ENCODE peak calls at places on chromosomes 11 and 22, in four cellular contexts. U, S, E and P are unnamed samples.

GRCh38 chr11:61682093-61682732 is 2.0 kb downstream of the DAGLA start:
- DNase-seq in U (no peak), S (no peak), E (peak; percentile 81), P (no peak)

GRCh38 chr11:63908631-63909491 is 8.1 kb downstream of the RCOR2 start:
- DNase-seq in S (no peak), U (no peak), E (no peak), P (no peak)

GRCh38 chr11:70746351-70746750 is 348.0 kb downstream of the CTTN start:
- DNase-seq in E (no peak), S (no peak), U (no peak), P (no peak)

GRCh38 chr11:74070713-74071506 is 62.0 kb upstream of the UCP3 start:
- DNase-seq in U (no peak), E (no peak), S (no peak), P (no peak)

GRCh38 chr11:88384678-88385015 is 47.1 kb upstream of the CTSC start:
- DNase-seq in S (no peak), E (no peak), U (no peak), P (no peak)

GRCh38 chr11:14637868-14638409 is 5.7 kb upstream of the PDE3B start:
- DNase-seq in S (no peak), E (no peak), U (no peak), P (no peak)

GRCh38 chr11:128500488-128500887 is 86.9 kb downstream of the ETS1 start:
- DNase-seq in U (no peak), E (no peak), S (no peak), P (no peak)

GRCh38 chr22:32661296-32661695 is 140.2 kb upstream of the TIMP3 start:
- DNase-seq in S (peak; percentile 74), U (peak; percentile 65), E (no peak), P (no peak)

GRCh38 chr11:73393479-73394415 is 17.5 kb downstream of the RELT start:
- DNase-seq in E (peak; percentile 77), U (peak; percentile 79), S (peak; percentile 83), P (peak; percentile 61)

GRCh38 chr22:34055525-34056200 is 135.4 kb upstream of the LARGE1 start:
- DNase-seq in E (peak; percentile 13), S (no peak), U (no peak), P (no peak)

GRCh38 chr11:79086056-79086455 is 354.8 kb downstream of the TENM4 start:
- DNase-seq in U (no peak), S (no peak), E (no peak), P (no peak)

GRCh38 chr11:69040051-69040450 is 8.7 kb upstream of the TPCN2 start:
- DNase-seq in E (no peak), S (no peak), U (no peak), P (no peak)

GRCh38 chr11:61138940-61139339 is 22.3 kb downstream of the VPS37C start:
- DNase-seq in S (no peak), U (no peak), E (no peak), P (no peak)

GRCh38 chr11:19872526-19873135 is 160.0 kb downstream of the NAV2 start:
- DNase-seq in S (no peak), U (no peak), E (no peak), P (no peak)

GRCh38 chr11:132959663-132960062 is 572.6 kb downstream of the OPCML start:
- DNase-seq in E (no peak), U (no peak), S (no peak), P (no peak)

GRCh38 chr22:34886812-34887211 is 179.1 kb upstream of the ISX start:
- DNase-seq in U (no peak), S (no peak), E (no peak), P (no peak)

GRCh38 chr22:42595434-42595833 is 19.2 kb downstream of the POLDIP3 start:
- DNase-seq in E (no peak), U (no peak), S (no peak), P (no peak)

GRCh38 chr11:6404341-6405038 is 14.2 kb downstream of the SMPD1 start:
- DNase-seq in U (no peak), S (no peak), E (no peak), P (peak; percentile 68)

GRCh38 chr11:94175545-94175944 is 46.9 kb downstream of the PANX1 start:
- DNase-seq in E (no peak), U (no peak), S (no peak), P (no peak)

GRCh38 chr11:46827995-46828394 is 18.1 kb downstream of the CKAP5 start:
- DNase-seq in U (no peak), S (no peak), E (no peak), P (no peak)

GRCh38 chr22:20433686-20434241 is 3.9 kb downstream of the SCARF2 start:
- DNase-seq in U (no peak), E (no peak), S (peak; percentile 45), P (no peak)

GRCh38 chr11:66081505-66081904 is 11.4 kb downstream of the PACS1 start:
- DNase-seq in E (peak; percentile 67), U (peak; percentile 21), S (peak; percentile 69), P (peak; percentile 48)
- H3K4me3 ChIP-seq in E (no peak overlapping the region), U (no peak overlapping the region), S (no peak overlapping the region), P (peak overlapping the region; percentile 38)

GRCh38 chr22:47600281-47600680 is 837.8 kb downstream of the TBC1D22A start:
- DNase-seq in S (no peak), E (no peak), U (no peak), P (no peak)

GRCh38 chr22:47598864-47599263 is 836.4 kb downstream of the TBC1D22A start:
- DNase-seq in S (no peak), E (no peak), U (no peak), P (no peak)

GRCh38 chr22:47601666-47602065 is 839.2 kb downstream of the TBC1D22A start:
- DNase-seq in U (no peak), E (no peak), S (no peak), P (no peak)

GRCh38 chr22:47600791-47601400 is 838.4 kb downstream of the TBC1D22A start:
- DNase-seq in U (no peak), S (no peak), E (no peak), P (no peak)

DNA sequence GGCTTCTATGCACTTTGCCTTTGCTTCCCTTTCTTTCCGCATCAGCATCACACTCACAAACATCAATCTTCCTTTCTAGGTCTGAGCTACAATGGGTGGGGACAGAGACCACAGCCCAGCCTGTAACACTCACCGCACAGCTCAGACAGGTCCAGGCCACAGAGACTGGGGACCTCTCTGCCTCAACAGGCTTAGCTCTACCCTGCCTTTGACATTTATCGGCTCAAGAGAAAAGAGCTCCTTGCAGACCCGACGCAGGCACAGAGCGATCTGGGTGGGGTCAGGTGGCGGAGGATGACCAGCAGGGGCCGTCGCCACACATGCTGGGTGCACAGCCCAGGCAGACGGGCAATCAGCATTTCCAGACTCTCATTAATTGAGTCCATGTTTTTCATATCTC is 837.3 kb downstream of the TBC1D22A start:
- DNase-seq in U (no peak), E (no peak), S (no peak), P (no peak)
- H3K9me3 ChIP-seq in U (no peaks in the 10 kb centered on the region), E (no peaks in the 10 kb centered on the region), S (no peaks in the 10 kb centered on the region), P (no peaks in the 10 kb centered on the region)

DNA sequence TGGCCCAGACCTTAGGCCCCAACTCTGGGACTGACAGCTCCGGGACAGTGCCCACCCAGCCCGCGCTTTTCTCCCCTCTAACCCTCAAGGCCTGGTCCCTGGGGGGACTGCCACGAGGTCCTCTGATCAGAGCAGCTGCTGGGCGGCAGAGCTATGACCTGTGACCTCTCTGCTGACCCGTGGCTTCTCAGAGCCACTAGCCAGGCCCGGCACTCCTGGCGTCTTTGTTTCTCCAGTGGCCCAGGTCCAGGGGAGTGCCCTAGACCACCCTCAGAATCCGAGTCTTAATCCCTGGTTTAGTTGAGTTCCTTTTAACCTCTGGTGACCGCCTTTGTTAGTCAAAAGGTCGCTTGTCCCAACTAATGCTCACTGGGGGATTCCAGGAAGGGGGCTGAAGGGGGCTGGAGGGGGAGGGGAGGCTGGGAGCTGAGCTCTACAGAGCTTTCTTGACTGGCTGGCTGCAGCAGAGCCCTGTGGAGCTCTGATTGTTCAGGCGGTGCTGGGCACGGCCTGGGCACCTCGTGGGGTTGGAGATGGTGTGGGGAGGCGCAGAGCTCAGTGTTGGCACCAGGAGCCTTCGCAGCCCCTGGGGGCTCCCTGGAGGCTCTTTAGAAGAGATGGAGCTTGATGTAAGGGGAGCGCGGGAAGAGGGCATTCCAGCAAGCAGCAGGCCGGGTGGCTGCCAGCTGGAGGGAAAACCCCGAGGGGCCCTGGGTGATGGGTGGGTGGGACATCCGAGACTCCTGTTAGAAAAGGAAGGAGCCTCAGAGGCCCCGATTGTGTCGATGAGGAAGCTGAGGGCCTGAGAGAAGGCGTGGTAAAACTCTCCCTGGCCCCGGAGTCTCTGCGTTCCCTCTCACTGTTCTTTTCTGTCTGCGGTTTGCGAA is 1.4 kb downstream of the FBLN1 start:
- DNase-seq in U (no peak), S (peak; percentile 64), E (no peak), P (no peak)
- H3K4me1 ChIP-seq in U (no peaks in the 10 kb centered on the region), S (no peaks in the 10 kb centered on the region), E (no peaks in the 10 kb centered on the region), P (no peaks in the 10 kb centered on the region)

GRCh38 chr22:17260950-17261349 is 41.7 kb upstream of the ADA2 start:
- DNase-seq in U (no peak), S (no peak), E (peak; percentile 35), P (no peak)
- H3K4me3 ChIP-seq in U (no peak overlapping the region), S (no peak overlapping the region), E (peak overlapping the region; percentile 20), P (no peak overlapping the region)

GRCh38 chr22:49418943-49419342 is 408.7 kb downstream of the BRD1 start:
- DNase-seq in U (no peak), S (no peak), E (no peak), P (no peak)

GRCh38 chr22:49420651-49421050 is 407.0 kb downstream of the BRD1 start:
- DNase-seq in U (no peak), E (no peak), S (no peak), P (no peak)

GRCh38 chr22:49417833-49418232 is 409.8 kb downstream of the BRD1 start:
- DNase-seq in S (peak; percentile 41), E (no peak), U (no peak), P (no peak)

GRCh38 chr22:49418341-49418894 is 409.3 kb downstream of the BRD1 start:
- DNase-seq in S (peak; percentile 49), E (no peak), U (no peak), P (no peak)

GRCh38 chr22:49419661-49420060 is 408.0 kb downstream of the BRD1 start:
- DNase-seq in S (peak; percentile 29), E (no peak), U (no peak), P (no peak)
- H3K9me3 ChIP-seq in S (peaks cover 16% of the 10 kb centered on the region), E (no peaks in the 10 kb centered on the region), U (no peaks in the 10 kb centered on the region), P (no peaks in the 10 kb centered on the region)